ENCODE peak calls at places on chromosomes 7 and 10, in seven cellular contexts. One of them, this sample, is unnamed.

GRCh38 chr10:91575044-91575610 is 57.7 kb downstream of the PPP1R3C start:
- DNase-seq in BE2C: no peak
- DNase-seq in ACHN: no peak
- DNase-seq in NCI-H69: no peak
- DNase-seq in NCI-H1436: no peak
- DNase-seq in stimulated activated CD4-positive, alpha-beta T cell treated with anti-CD3 and anti-CD28 coated beads, Interleukin-12 subunit alpha, Interleukin-12 subunit beta, amount 100 ng/mL, for 4 hours: no peak
- DNase-seq in EH: no peak
- DNase-seq in this sample: no peak

GRCh38 chr7:45657890-45658715 is 83.9 kb downstream of the ADCY1 start:
- DNase-seq in BE2C: no peak
- DNase-seq in stimulated activated CD4-positive, alpha-beta T cell treated with anti-CD3 and anti-CD28 coated beads, Interleukin-12 subunit alpha, Interleukin-12 subunit beta, amount 100 ng/mL, for 4 hours: no peak
- DNase-seq in EH: no peak
- DNase-seq in NCI-H1436: no peak
- DNase-seq in ACHN: no peak
- DNase-seq in NCI-H69: no peak
- DNase-seq in this sample: no peak

GRCh38 chr10:99172130-99172738 is 63.4 kb downstream of the HPSE2 start:
- DNase-seq in BE2C: peak; percentile 19
- DNase-seq in ACHN: peak; percentile 69
- DNase-seq in EH: peak; percentile 59
- DNase-seq in stimulated activated CD4-positive, alpha-beta T cell treated with anti-CD3 and anti-CD28 coated beads, Interleukin-12 subunit alpha, Interleukin-12 subunit beta, amount 100 ng/mL, for 4 hours: no peak
- DNase-seq in NCI-H1436: peak; percentile 0
- DNase-seq in NCI-H69: peak; percentile 26
- DNase-seq in this sample: no peak

GRCh38 chr7:98091523-98091922 is 15.1 kb upstream of the LMTK2 start:
- DNase-seq in stimulated activated CD4-positive, alpha-beta T cell treated with anti-CD3 and anti-CD28 coated beads, Interleukin-12 subunit alpha, Interleukin-12 subunit beta, amount 100 ng/mL, for 4 hours: no peak
- DNase-seq in NCI-H69: no peak
- DNase-seq in ACHN: no peak
- DNase-seq in BE2C: no peak
- DNase-seq in NCI-H1436: no peak
- DNase-seq in EH: no peak
- DNase-seq in this sample: no peak

GRCh38 chr10:3935141-3935540 is 150.1 kb upstream of the KLF6 start:
- DNase-seq in ACHN: no peak
- DNase-seq in BE2C: no peak
- DNase-seq in EH: peak; percentile 86
- DNase-seq in stimulated activated CD4-positive, alpha-beta T cell treated with anti-CD3 and anti-CD28 coated beads, Interleukin-12 subunit alpha, Interleukin-12 subunit beta, amount 100 ng/mL, for 4 hours: peak; percentile 66
- DNase-seq in NCI-H1436: no peak
- DNase-seq in NCI-H69: no peak
- DNase-seq in this sample: no peak

GRCh38 chr7:29277436-29278215 is 83.1 kb downstream of the CHN2 start:
- DNase-seq in NCI-H1436: no peak
- DNase-seq in stimulated activated CD4-positive, alpha-beta T cell treated with anti-CD3 and anti-CD28 coated beads, Interleukin-12 subunit alpha, Interleukin-12 subunit beta, amount 100 ng/mL, for 4 hours: no peak
- DNase-seq in BE2C: no peak
- DNase-seq in EH: no peak
- DNase-seq in ACHN: no peak
- DNase-seq in NCI-H69: no peak
- DNase-seq in this sample: no peak

GRCh38 chr10:102300289-102300843 is 55.0 kb downstream of the GBF1 start:
- DNase-seq in EH: peak; percentile 87
- DNase-seq in stimulated activated CD4-positive, alpha-beta T cell treated with anti-CD3 and anti-CD28 coated beads, Interleukin-12 subunit alpha, Interleukin-12 subunit beta, amount 100 ng/mL, for 4 hours: no peak
- DNase-seq in ACHN: peak; percentile 87
- DNase-seq in BE2C: no peak
- DNase-seq in NCI-H1436: no peak
- DNase-seq in NCI-H69: no peak
- DNase-seq in this sample: no peak

GRCh38 chr7:101506531-101506930 is 122.6 kb downstream of the MYL10 start:
- DNase-seq in ACHN: no peak
- DNase-seq in NCI-H69: no peak
- DNase-seq in BE2C: no peak
- DNase-seq in stimulated activated CD4-positive, alpha-beta T cell treated with anti-CD3 and anti-CD28 coated beads, Interleukin-12 subunit alpha, Interleukin-12 subunit beta, amount 100 ng/mL, for 4 hours: no peak
- DNase-seq in EH: no peak
- DNase-seq in NCI-H1436: no peak
- DNase-seq in this sample: no peak

GRCh38 chr10:98367626-98368451 is 47.1 kb downstream of the PYROXD2 start:
- DNase-seq in stimulated activated CD4-positive, alpha-beta T cell treated with anti-CD3 and anti-CD28 coated beads, Interleukin-12 subunit alpha, Interleukin-12 subunit beta, amount 100 ng/mL, for 4 hours: no peak
- DNase-seq in NCI-H69: peak; percentile 1
- DNase-seq in NCI-H1436: no peak
- DNase-seq in ACHN: no peak
- DNase-seq in BE2C: no peak
- DNase-seq in EH: no peak
- DNase-seq in this sample: no peak

GRCh38 chr10:8543361-8544056 is 489.0 kb downstream of the GATA3 start:
- DNase-seq in ACHN: no peak
- DNase-seq in NCI-H1436: no peak
- DNase-seq in stimulated activated CD4-positive, alpha-beta T cell treated with anti-CD3 and anti-CD28 coated beads, Interleukin-12 subunit alpha, Interleukin-12 subunit beta, amount 100 ng/mL, for 4 hours: no peak
- DNase-seq in EH: no peak
- DNase-seq in NCI-H69: no peak
- DNase-seq in BE2C: peak; percentile 30
- DNase-seq in this sample: no peak

GRCh38 chr10:121928528-121928884 is 675 bp upstream of the ATE1 start:
- DNase-seq in NCI-H1436: peak; percentile 35
- DNase-seq in EH: peak; percentile 46
- DNase-seq in stimulated activated CD4-positive, alpha-beta T cell treated with anti-CD3 and anti-CD28 coated beads, Interleukin-12 subunit alpha, Interleukin-12 subunit beta, amount 100 ng/mL, for 4 hours: no peak
- DNase-seq in ACHN: peak; percentile 26
- DNase-seq in BE2C: no peak
- DNase-seq in NCI-H69: peak; percentile 51
- DNase-seq in this sample: peak; percentile 63